ENCODE peak calls at places on chromosomes 5 and 9, in seven cellular contexts. P is CD4-positive, alpha-beta T cell; O is A549; K is OCI-LY7; X is osteoblast; V is body of pancreas; S is astrocyte of the cerebellum. N is an unnamed sample.

GRCh38 chr9:131641618-131642495 is 96.5 kb downstream of the PRRT1B start:
- DNase-seq in V (no peak), X (peak; percentile 82), S (no peak), P (no peak), O (no peak), K (no peak), N (no peak)

GRCh38 chr9:35516481-35516880 is 26.6 kb downstream of the RUSC2 start:
- DNase-seq in X (peak; percentile 74), P (no peak), K (no peak), V (no peak), S (no peak), O (peak; percentile 33), N (no peak)

GRCh38 chr5:72711361-72711760 is 105.1 kb upstream of the TNPO1 start:
- DNase-seq in S (no peak), O (no peak), K (peak; percentile 4), X (no peak), P (no peak), V (no peak), N (no peak)

GRCh38 chr9:112203536-112203935 is 28.4 kb upstream of the SUSD1 start:
- DNase-seq in K (no peak), P (no peak), O (no peak), V (no peak), X (no peak), S (peak; percentile 66), N (no peak)

GRCh38 chr5:120159155-120159554 is 304.9 kb upstream of the PRR16 start:
- DNase-seq in P (no peak), X (no peak), K (no peak), S (no peak), V (no peak), O (no peak), N (no peak)

GRCh38 chr5:51345106-51345505 is 38.1 kb upstream of the ISL1 start:
- DNase-seq in K (no peak), O (no peak), S (peak; percentile 37), V (no peak), P (no peak), X (no peak), N (no peak)

GRCh38 chr5:146447734-146448380 is 724 bp downstream of the TCERG1 start:
- DNase-seq in V (no peak), X (no peak), P (no peak), S (no peak), K (peak; percentile 71), O (no peak), N (no peak)

GRCh38 chr9:104091028-104091590 is 3.0 kb upstream of the SMC2 start:
- DNase-seq in S (peak; percentile 18), O (no peak), V (no peak), X (no peak), P (no peak), K (no peak), N (no peak)

GRCh38 chr5:109655841-109656240 is 33.9 kb upstream of the MAN2A1 start:
- DNase-seq in X (no peak), S (no peak), P (no peak), O (no peak), V (no peak), K (no peak), N (no peak)

GRCh38 chr9:89649045-89649691 is 44.4 kb downstream of the GADD45G start:
- DNase-seq in X (no peak), S (no peak), O (no peak), P (no peak), K (no peak), V (no peak), N (no peak)

GRCh38 chr5:158812381-158812780 is 287.3 kb downstream of the EBF1 start:
- DNase-seq in V (no peak), S (no peak), X (no peak), K (peak; percentile 99), O (no peak), P (peak; percentile 61), N (no peak)

GRCh38 chr5:178232124-178232919 is at the start of gene PHYKPL:
- DNase-seq in K (peak; percentile 84), O (peak; percentile 64), V (peak; percentile 72), P (peak; percentile 56), X (peak; percentile 97), S (peak; percentile 27), N (no peak)

GRCh38 chr5:95862636-95863382 is 40.3 kb upstream of the GLRX start:
- DNase-seq in V (no peak), K (no peak), P (no peak), O (no peak), X (no peak), S (no peak), N (no peak)

GRCh38 chr9:136048560-136049411 is 46.3 kb downstream of the NACC2 start:
- DNase-seq in O (no peak), P (no peak), V (no peak), X (peak; percentile 81), K (no peak), S (no peak), N (no peak)

GRCh38 chr5:5257761-5258160 is 117.6 kb downstream of the ADAMTS16 start:
- DNase-seq in S (no peak), V (no peak), K (no peak), O (no peak), P (no peak), X (no peak), N (no peak)

GRCh38 chr5:180601591-180602480 is 10.5 kb upstream of the SCGB3A1 start:
- DNase-seq in O (no peak), V (peak; percentile 3), S (no peak), P (no peak), X (peak; percentile 82), K (no peak), N (peak; percentile 11)

GRCh38 chr5:1881273-1881586 is 1.5 kb downstream of the IRX4 start:
- DNase-seq in S (no peak), O (peak; percentile 55), X (peak; percentile 91), P (no peak), K (no peak), V (no peak), N (no peak)

GRCh38 chr5:80216753-80217596 is 38.9 kb downstream of the SERINC5 start:
- DNase-seq in K (no peak), P (no peak), S (no peak), O (no peak), V (peak; percentile 77), X (peak; percentile 80), N (no peak)

GRCh38 chr5:16364906-16365305 is 100.7 kb downstream of the ZNF622 start:
- DNase-seq in V (no peak), X (no peak), S (no peak), P (no peak), O (no peak), K (no peak), N (no peak)

GRCh38 chr9:121316378-121316777 is 48.4 kb downstream of the GSN start:
- DNase-seq in O (no peak), P (no peak), K (no peak), X (no peak), S (no peak), V (no peak), N (no peak)

GRCh38 chr5:98934581-98934980 is 5.8 kb upstream of the CHD1 start:
- DNase-seq in O (no peak), V (no peak), S (no peak), P (no peak), K (no peak), X (no peak), N (no peak)

GRCh38 chr9:92658176-92658575 is 11.8 kb downstream of the IPPK start:
- DNase-seq in S (no peak), P (no peak), V (no peak), X (no peak), O (no peak), K (no peak), N (no peak)

GRCh38 chr5:162699361-162699760 is 631.8 kb downstream of the GABRG2 start:
- DNase-seq in X (no peak), P (no peak), K (no peak), O (no peak), V (no peak), S (no peak), N (no peak)

GRCh38 chr5:14665949-14666741 is 1.6 kb downstream of the OTULIN start:
- DNase-seq in K (peak; percentile 87), X (peak; percentile 89), O (peak; percentile 46), V (peak; percentile 28), P (peak; percentile 25), S (no peak), N (no peak)

GRCh38 chr9:84969736-84970135 is 300.2 kb downstream of the NTRK2 start:
- DNase-seq in K (no peak), O (no peak), X (no peak), V (no peak), S (no peak), P (no peak), N (no peak)

GRCh38 chr9:14924821-14925220 is 14.6 kb upstream of the FREM1 start:
- DNase-seq in X (no peak), O (no peak), K (no peak), V (no peak), S (no peak), P (no peak), N (no peak)

GRCh38 chr5:151924564-151925395 is at the start of gene GLRA1:
- DNase-seq in K (peak; percentile 37), O (peak; percentile 31), S (peak; percentile 34), V (peak; percentile 50), X (peak; percentile 69), P (peak; percentile 4), N (no peak)

GRCh38 chr5:131613423-131613822 is 21.6 kb downstream of the RAPGEF6 start:
- DNase-seq in X (no peak), S (no peak), K (no peak), P (no peak), V (no peak), O (no peak), N (no peak)

GRCh38 chr5:73625905-73626811 is at the start of gene ARHGEF28:
- DNase-seq in O (peak; percentile 73), X (peak; percentile 97), V (peak; percentile 85), S (no peak), P (no peak), K (no peak), N (no peak)

GRCh38 chr5:173984218-173984617 is 4.8 kb upstream of the C5orf47 start:
- DNase-seq in P (no peak), X (no peak), V (no peak), K (peak; percentile 46), S (no peak), O (no peak), N (no peak)
- TF ChIP-seq CTCF in P (no peak), X (peak; percentile 55), V (peak; percentile 24), K (peak; percentile 77), S (peak; percentile 41), O (peak; percentile 43), N (no peak)

GRCh38 chr5:136058031-136058971 is 29.5 kb downstream of the TGFBI start:
- DNase-seq in K (no peak), X (peak; percentile 93), O (peak; percentile 70), V (no peak), P (no peak), S (peak; percentile 90), N (no peak)
- TF ChIP-seq CTCF in K (peak; percentile 52), X (peak; percentile 79), O (peak; percentile 71), V (no peak), P (no peak), S (peak; percentile 61), N (no peak)

GRCh38 chr9:95264954-95265615 is 52.4 kb downstream of the FANCC start:
- DNase-seq in X (no peak), K (peak; percentile 24), V (no peak), P (no peak), S (peak; percentile 28), O (no peak), N (no peak)
- TF ChIP-seq CTCF in X (peak; percentile 43), K (peak; percentile 72), V (peak; percentile 14), P (peak; percentile 27), S (peak; percentile 60), O (peak; percentile 58), N (no peak)

DNA sequence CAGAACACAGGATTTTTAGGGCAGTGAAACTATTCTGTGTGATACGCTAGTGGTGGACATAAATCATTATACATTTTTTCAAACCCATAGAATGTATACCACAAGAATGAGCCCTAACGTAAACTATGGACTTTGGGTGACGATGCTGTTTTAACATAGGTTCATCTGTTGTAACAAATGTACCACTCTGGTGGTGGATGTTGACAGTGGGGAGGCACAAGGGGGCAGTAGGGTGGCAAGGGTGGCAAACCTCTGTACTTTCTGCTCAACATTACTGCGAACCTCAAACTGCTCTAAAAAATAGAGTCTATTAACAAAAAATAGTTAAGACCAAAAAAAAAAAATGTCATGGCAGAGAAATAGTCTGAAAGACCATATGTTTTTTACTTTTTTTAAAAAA is 9.1 kb upstream of the MVB12B start:
- DNase-seq in S (no peak), K (no peak), V (no peak), P (peak; percentile 11), X (no peak), O (no peak), N (no peak)
- TF ChIP-seq CTCF in S (peak; percentile 20), K (peak; percentile 53), V (no peak), P (peak; percentile 66), X (peak; percentile 51), O (no peak), N (no peak)

N was measured in omental fat pad.